ENCODE peak calls at places on chromosome 14, in nine cellular contexts. C is MM.1S, E is sigmoid colon, F is progenitor cell of endocrine pancreas, I is endothelial cell, D is fibroblast of lung, M is GM23338, K is upper lobe of right lung, L is H9. U is an unnamed sample.

GRCh38 chr14:106874365-106874764 is 1348.0 kb downstream of the TMEM121 start:
- DNase-seq in C (no peak), E (no peak), F (no peak), I (no peak), D (no peak), M (no peak), K (no peak), L (no peak), U (no peak)

GRCh38 chr14:97177016-97177415 is 379.8 kb downstream of the VRK1 start:
- DNase-seq in C (peak), E (no peak), F (no peak), I (peak), D (peak), M (peak), K (no peak), L (peak), U (no peak)

GRCh38 chr14:64983439-64984310 is 3.0 kb upstream of the FNTB start:
- DNase-seq in C (peak), E (no peak), F (no peak), I (no peak), D (peak), M (peak), K (no peak), L (no peak), U (no peak)

GRCh38 chr14:72577521-72577920 is 316.4 kb downstream of the DPF3 start:
- DNase-seq in C (no peak), E (peak), F (no peak), I (no peak), D (no peak), M (no peak), K (no peak), L (no peak), U (no peak)

GRCh38 chr14:23252420-23253333 is 14.9 kb downstream of the RNF212B start:
- DNase-seq in C (no peak), E (no peak), F (no peak), I (no peak), D (no peak), M (peak), K (no peak), L (peak), U (no peak)

GRCh38 chr14:58749066-58749669 is 111.4 kb downstream of the DACT1 start:
- DNase-seq in C (peak), E (no peak), F (no peak), I (no peak), D (peak), M (no peak), K (no peak), L (no peak), U (peak)

GRCh38 chr14:85714046-85714445 is 184.1 kb downstream of the FLRT2 start:
- DNase-seq in C (no peak), E (no peak), F (no peak), I (no peak), D (no peak), M (no peak), K (no peak), L (no peak), U (no peak)

GRCh38 chr14:102964152-102964730 is 41.8 kb downstream of the AMN start:
- DNase-seq in C (no peak), E (no peak), F (no peak), I (no peak), D (no peak), M (no peak), K (no peak), L (no peak), U (no peak)

GRCh38 chr14:72621387-72622065 is 272.4 kb downstream of the DPF3 start:
- DNase-seq in C (no peak), E (no peak), F (peak), I (no peak), D (no peak), M (peak), K (no peak), L (no peak), U (no peak)

GRCh38 chr14:60721331-60722162 is 2.6 kb downstream of the SIX4 start:
- DNase-seq in C (no peak), E (peak), F (peak), I (peak), D (peak), M (peak), K (peak), L (peak), U (peak)
- TF ChIP-seq CTCF in C (no peak), E (no peak), F (peak), I (no peak), D (peak), M (peak), K (peak), L (peak), U (peak)

GRCh38 chr14:67512463-67513134 is 20.5 kb upstream of the PLEKHH1 start:
- DNase-seq in C (no peak), E (no peak), F (no peak), I (no peak), D (no peak), M (no peak), K (no peak), L (no peak), U (no peak)
- TF ChIP-seq CTCF in C (no peak), E (no peak), F (no peak), I (no peak), D (no peak), M (no peak), K (no peak), L (no peak), U (no peak)

DNA sequence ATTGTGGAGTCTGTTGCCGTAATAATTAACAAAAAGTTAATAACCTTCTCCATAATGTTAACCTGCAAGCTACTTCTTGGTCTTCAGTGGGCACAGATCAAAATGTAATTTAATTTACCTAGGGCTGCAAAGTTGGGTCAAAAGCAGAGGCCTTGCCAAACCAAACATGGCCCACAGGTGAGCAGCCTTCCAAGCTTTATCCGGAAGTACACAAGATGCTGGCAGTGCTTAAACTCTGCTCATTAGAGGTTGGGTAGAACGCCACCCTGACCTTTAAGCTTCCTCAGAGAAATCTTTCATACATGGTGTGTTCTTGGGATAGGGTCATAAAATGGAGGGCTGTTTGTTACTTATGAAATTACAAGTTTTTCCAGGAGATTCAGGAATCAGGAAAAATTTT is 7.4 kb downstream of the EGLN3 start:
- DNase-seq in C (no peak), E (no peak), F (no peak), I (no peak), D (no peak), M (no peak), K (no peak), L (no peak), U (no peak)
- TF ChIP-seq CTCF in C (no peak), E (no peak), F (no peak), I (no peak), D (no peak), M (no peak), K (no peak), L (no peak), U (no peak)

DNA sequence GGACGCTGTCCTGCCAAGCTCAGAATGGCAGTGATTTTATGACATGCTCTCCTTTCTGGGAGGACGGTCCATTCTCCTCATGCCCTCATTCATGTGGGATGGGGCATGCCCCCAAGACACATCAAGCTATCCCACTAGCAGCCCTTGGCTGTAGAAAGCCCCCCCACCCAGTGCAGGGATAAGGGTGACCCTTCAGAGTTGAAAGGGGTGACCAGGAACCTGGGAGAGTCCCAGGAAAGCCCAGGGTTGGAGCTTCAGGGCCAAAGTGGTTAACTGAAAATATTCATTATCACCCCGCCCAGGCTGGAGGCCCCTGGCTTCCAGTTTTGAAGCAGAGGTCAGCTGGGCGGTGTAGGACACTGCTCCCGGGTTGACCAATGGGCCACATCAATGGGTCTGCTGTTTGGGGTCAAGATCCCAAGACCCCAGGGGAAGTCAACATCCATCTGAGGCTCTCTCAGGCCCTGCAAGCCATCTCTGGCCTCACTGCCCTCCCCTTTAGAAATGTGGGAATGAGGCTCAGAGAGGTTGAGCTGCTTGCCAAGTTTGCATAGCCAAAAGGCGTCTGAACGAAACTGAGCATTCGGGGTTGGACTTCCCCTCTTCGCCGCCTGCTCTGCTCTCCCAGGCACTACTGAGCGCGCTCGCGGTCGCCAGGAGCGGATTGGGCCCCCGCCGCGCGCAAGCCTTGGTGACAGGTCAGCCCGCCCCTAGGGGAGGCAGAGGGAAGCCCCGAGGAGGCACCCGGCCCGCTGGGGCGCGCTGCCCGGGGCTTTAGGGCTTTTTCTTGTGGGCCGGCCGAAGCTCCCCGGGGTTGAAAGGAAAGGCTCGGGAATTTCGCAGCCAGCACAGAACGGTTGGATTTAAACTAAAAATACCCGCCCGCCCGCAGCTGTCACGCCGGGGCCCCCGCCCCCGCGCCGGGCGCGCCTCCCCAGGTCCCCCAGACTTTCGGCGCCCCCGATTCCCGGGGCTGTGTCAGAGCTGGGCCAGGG is 630 bp downstream of the SYNE3 start:
- DNase-seq in C (peak), E (peak), F (peak), I (peak), D (peak), M (peak), K (peak), L (peak), U (peak)
- TF ChIP-seq CTCF in C (peak), E (peak), F (peak), I (no peak), D (peak), M (peak), K (peak), L (peak), U (peak)

GRCh38 chr14:101361451-101362433 is 199.6 kb upstream of the DIO3 start:
- DNase-seq in C (no peak), E (peak), F (no peak), I (no peak), D (no peak), M (no peak), K (no peak), L (no peak), U (no peak)
- TF ChIP-seq CTCF in C (no peak), E (no peak), F (no peak), I (no peak), D (no peak), M (no peak), K (no peak), L (no peak), U (no peak)

GRCh38 chr14:51744372-51745150 is 92.9 kb downstream of the FRMD6 start:
- DNase-seq in C (no peak), E (no peak), F (no peak), I (no peak), D (no peak), M (no peak), K (no peak), L (no peak), U (no peak)

GRCh38 chr14:51750542-51750941 is 98.8 kb downstream of the FRMD6 start:
- DNase-seq in C (no peak), E (no peak), F (no peak), I (peak), D (no peak), M (peak), K (no peak), L (peak), U (no peak)
- TF ChIP-seq CTCF in C (no peak), E (no peak), F (no peak), I (no peak), D (no peak), M (peak), K (no peak), L (peak), U (no peak)

GRCh38 chr14:41609704-41610183 is 3.1 kb downstream of the LRFN5 start:
- DNase-seq in C (no peak), E (peak), F (peak), I (peak), D (peak), M (peak), K (peak), L (peak), U (no peak)
- TF ChIP-seq CTCF in C (no peak), E (no peak), F (peak), I (no peak), D (no peak), M (peak), K (peak), L (peak), U (no peak)

DNA sequence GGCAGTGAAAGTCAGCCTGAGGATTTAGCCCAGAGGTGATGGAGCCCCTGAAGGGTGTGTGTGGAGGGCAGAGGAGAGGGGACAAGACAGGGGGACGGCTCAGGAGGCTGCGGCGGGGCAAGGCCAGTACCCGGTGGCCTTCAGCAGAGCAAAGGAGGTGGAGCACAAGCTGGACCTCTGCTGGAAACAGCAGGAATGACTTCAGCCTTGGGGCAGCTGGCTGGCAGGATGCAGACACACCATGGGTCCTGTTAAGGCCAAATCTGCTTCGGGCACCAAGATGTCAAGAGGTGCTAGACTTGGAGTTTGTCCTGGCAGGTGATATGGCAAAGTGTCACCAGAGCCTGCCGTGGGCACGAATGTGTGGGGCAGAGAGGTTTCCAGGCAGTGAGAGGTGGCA is 92.1 kb downstream of the LGMN start:
- DNase-seq in C (no peak), E (no peak), F (no peak), I (no peak), D (no peak), M (no peak), K (no peak), L (no peak), U (no peak)
- TF ChIP-seq CTCF in C (no peak), E (no peak), F (no peak), I (no peak), D (no peak), M (peak), K (no peak), L (peak), U (no peak)

GRCh38 chr14:25833341-25834121 is 764.3 kb downstream of the NOVA1 start:
- DNase-seq in C (peak), E (no peak), F (peak), I (peak), D (peak), M (peak), K (no peak), L (peak), U (no peak)

GRCh38 chr14:25841226-25841625 is 756.6 kb downstream of the NOVA1 start:
- DNase-seq in C (no peak), E (no peak), F (no peak), I (no peak), D (peak), M (no peak), K (no peak), L (no peak), U (no peak)

GRCh38 chr14:25837431-25837950 is 760.3 kb downstream of the NOVA1 start:
- DNase-seq in C (no peak), E (no peak), F (no peak), I (no peak), D (peak), M (no peak), K (no peak), L (no peak), U (no peak)

DNA sequence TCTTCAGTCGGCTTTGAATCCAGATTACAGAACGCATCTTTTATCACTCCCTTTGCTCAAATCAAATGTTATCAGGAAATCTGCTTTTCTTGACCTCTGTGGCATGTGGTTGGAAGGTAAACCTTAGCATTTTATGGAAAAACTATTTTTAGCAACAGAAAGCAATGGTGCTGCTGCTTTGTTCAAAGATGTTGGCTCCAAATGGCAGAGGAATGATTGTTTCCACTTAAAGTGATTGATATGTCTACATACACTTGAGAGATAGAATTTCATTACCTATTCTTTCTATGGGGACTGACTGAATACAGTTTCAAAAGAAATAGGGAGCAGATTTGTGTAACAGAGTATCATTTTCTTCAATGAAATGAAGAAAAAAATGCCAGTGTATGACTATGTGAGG is 761.2 kb downstream of the NOVA1 start:
- DNase-seq in C (no peak), E (no peak), F (no peak), I (no peak), D (no peak), M (no peak), K (no peak), L (no peak), U (no peak)
- TF ChIP-seq CTCF in C (no peak), E (no peak), F (no peak), I (no peak), D (no peak), M (no peak), K (no peak), L (no peak), U (no peak)

GRCh38 chr14:92927396-92928257 is 4.7 kb downstream of the CHGA start:
- DNase-seq in C (no peak), E (no peak), F (no peak), I (no peak), D (no peak), M (no peak), K (peak), L (no peak), U (no peak)

GRCh38 chr14:92928258-92928629 is 5.3 kb downstream of the CHGA start:
- DNase-seq in C (no peak), E (no peak), F (no peak), I (no peak), D (no peak), M (no peak), K (no peak), L (no peak), U (no peak)

GRCh38 chr14:92926931-92927330 is 4.0 kb downstream of the CHGA start:
- DNase-seq in C (no peak), E (no peak), F (no peak), I (no peak), D (no peak), M (no peak), K (no peak), L (no peak), U (no peak)

GRCh38 chr14:92925446-92925845 is 2.5 kb downstream of the CHGA start:
- DNase-seq in C (no peak), E (no peak), F (no peak), I (no peak), D (no peak), M (no peak), K (no peak), L (no peak), U (no peak)

GRCh38 chr14:92926180-92926845 is 3.4 kb downstream of the CHGA start:
- DNase-seq in C (no peak), E (no peak), F (no peak), I (no peak), D (no peak), M (no peak), K (no peak), L (no peak), U (no peak)
- TF ChIP-seq CTCF in C (no peak), E (no peak), F (no peak), I (no peak), D (no peak), M (no peak), K (no peak), L (no peak), U (no peak)